ENCODE peak calls at places on chromosomes 11 and 22, in six cellular contexts. One of them, this sample, is unnamed.

GRCh38 chr11:66883021-66883968 is 26.4 kb downstream of the LRFN4 start:
- DNase-seq in fibroblast of the aortic adventitia: peak; percentile 62
- DNase-seq in cardiac muscle cell: peak; percentile 49
- DNase-seq in HCT116: peak; percentile 68
- DNase-seq in pancreas: peak; percentile 47
- DNase-seq in choroid plexus epithelial cell: peak; percentile 71
- DNase-seq in this sample: peak; percentile 34

GRCh38 chr22:22060200-22061084 is 77.9 kb upstream of the TOP3B start:
- DNase-seq in fibroblast of the aortic adventitia: peak; percentile 44
- DNase-seq in cardiac muscle cell: peak; percentile 53
- DNase-seq in HCT116: peak; percentile 22
- DNase-seq in pancreas: no peak
- DNase-seq in choroid plexus epithelial cell: peak; percentile 53
- DNase-seq in this sample: no peak

GRCh38 chr22:49767355-49768062 is 60.2 kb downstream of the BRD1 start:
- DNase-seq in fibroblast of the aortic adventitia: peak; percentile 63
- DNase-seq in cardiac muscle cell: peak; percentile 63
- DNase-seq in HCT116: peak; percentile 42
- DNase-seq in pancreas: no peak
- DNase-seq in choroid plexus epithelial cell: peak; percentile 76
- DNase-seq in this sample: peak; percentile 4

GRCh38 chr11:117097567-117098268 is 510 bp downstream of the SIK3 start:
- DNase-seq in fibroblast of the aortic adventitia: no peak
- DNase-seq in cardiac muscle cell: no peak
- DNase-seq in HCT116: no peak
- DNase-seq in pancreas: peak; percentile 45
- DNase-seq in choroid plexus epithelial cell: peak; percentile 16
- DNase-seq in this sample: no peak

GRCh38 chr22:35301370-35301874 is 1.7 kb downstream of the TOM1 start:
- DNase-seq in fibroblast of the aortic adventitia: peak; percentile 94
- DNase-seq in cardiac muscle cell: peak; percentile 99
- DNase-seq in HCT116: no peak
- DNase-seq in pancreas: no peak
- DNase-seq in choroid plexus epithelial cell: peak; percentile 99
- DNase-seq in this sample: peak; percentile 100

GRCh38 chr11:9075441-9076000 is 15.9 kb downstream of the SCUBE2 start:
- DNase-seq in fibroblast of the aortic adventitia: no peak
- DNase-seq in cardiac muscle cell: peak; percentile 20
- DNase-seq in HCT116: no peak
- DNase-seq in pancreas: no peak
- DNase-seq in choroid plexus epithelial cell: no peak
- DNase-seq in this sample: no peak

GRCh38 chr22:50016308-50016987 is 3.9 kb upstream of the IL17REL start:
- DNase-seq in fibroblast of the aortic adventitia: no peak
- DNase-seq in cardiac muscle cell: no peak
- DNase-seq in HCT116: no peak
- DNase-seq in pancreas: no peak
- DNase-seq in choroid plexus epithelial cell: no peak
- DNase-seq in this sample: no peak

GRCh38 chr11:36775157-36775556 is 177.1 kb upstream of the RAG2 start:
- DNase-seq in fibroblast of the aortic adventitia: no peak
- DNase-seq in cardiac muscle cell: no peak
- DNase-seq in HCT116: no peak
- DNase-seq in pancreas: no peak
- DNase-seq in choroid plexus epithelial cell: no peak
- DNase-seq in this sample: no peak

GRCh38 chr22:45830531-45831245 is 146.3 kb downstream of the WNT7B start:
- DNase-seq in fibroblast of the aortic adventitia: peak; percentile 33
- DNase-seq in cardiac muscle cell: peak; percentile 11
- DNase-seq in HCT116: no peak
- DNase-seq in pancreas: no peak
- DNase-seq in choroid plexus epithelial cell: peak; percentile 71
- DNase-seq in this sample: no peak

GRCh38 chr11:94473177-94473799 is 20.4 kb downstream of the MRE11 start:
- DNase-seq in fibroblast of the aortic adventitia: peak; percentile 4
- DNase-seq in cardiac muscle cell: peak; percentile 33
- DNase-seq in HCT116: no peak
- DNase-seq in pancreas: no peak
- DNase-seq in choroid plexus epithelial cell: peak; percentile 43
- DNase-seq in this sample: no peak

GRCh38 chr11:119497717-119498116 is 74.7 kb upstream of the THY1 start:
- DNase-seq in fibroblast of the aortic adventitia: no peak
- DNase-seq in cardiac muscle cell: no peak
- DNase-seq in HCT116: no peak
- DNase-seq in pancreas: no peak
- DNase-seq in choroid plexus epithelial cell: no peak
- DNase-seq in this sample: no peak
- H3K4me3 ChIP-seq in fibroblast of the aortic adventitia: no peak overlapping the region
- H3K4me3 ChIP-seq in cardiac muscle cell: no peak overlapping the region
- H3K4me3 ChIP-seq in HCT116: no peak overlapping the region
- H3K4me3 ChIP-seq in pancreas: no peak overlapping the region
- H3K4me3 ChIP-seq in choroid plexus epithelial cell: no peak overlapping the region
- H3K4me3 ChIP-seq in this sample: no peak overlapping the region

GRCh38 chr11:126703661-126704060 is 296.9 kb downstream of the KIRREL3 start:
- DNase-seq in fibroblast of the aortic adventitia: no peak
- DNase-seq in cardiac muscle cell: no peak
- DNase-seq in HCT116: no peak
- DNase-seq in pancreas: no peak
- DNase-seq in choroid plexus epithelial cell: no peak
- DNase-seq in this sample: no peak
- TF ChIP-seq CTCF in fibroblast of the aortic adventitia: no peak
- TF ChIP-seq CTCF in cardiac muscle cell: no peak
- TF ChIP-seq CTCF in HCT116: no peak
- TF ChIP-seq CTCF in pancreas: no peak
- TF ChIP-seq CTCF in choroid plexus epithelial cell: no peak
- TF ChIP-seq CTCF in this sample: no peak

DNA sequence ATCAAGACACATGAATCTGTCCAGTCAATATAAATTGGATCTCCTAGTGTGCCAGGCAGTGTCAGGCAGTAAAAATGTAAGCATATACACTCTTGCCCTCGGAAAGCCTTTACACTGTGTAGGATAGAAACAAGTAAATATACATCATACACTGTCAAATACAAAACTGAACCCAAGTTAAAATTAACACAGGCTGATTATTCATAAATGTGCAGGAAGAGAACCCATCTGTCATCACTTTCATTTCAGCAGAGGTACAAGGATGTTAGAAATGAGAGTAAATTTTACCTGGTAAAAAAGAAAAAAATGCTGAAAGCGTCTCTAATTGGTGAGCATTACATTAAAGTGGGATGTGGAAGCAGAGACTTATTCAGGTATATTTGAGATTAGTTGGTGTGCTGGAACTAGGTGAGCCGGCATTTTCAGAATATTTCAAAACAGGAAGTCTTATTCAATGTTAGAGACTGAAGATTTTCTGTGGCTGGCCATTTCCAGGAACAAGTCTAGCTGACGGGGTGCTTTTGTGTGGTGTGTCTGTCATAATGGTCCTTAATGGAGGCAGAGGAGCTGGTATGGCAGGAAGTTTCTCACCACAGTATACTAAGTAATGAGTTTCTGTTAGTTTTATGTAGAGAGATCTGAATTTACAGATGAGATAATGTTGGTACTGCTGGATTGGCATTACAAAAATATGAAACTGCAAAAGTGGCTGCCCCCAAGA is 192.6 kb downstream of the CASP12 start:
- DNase-seq in fibroblast of the aortic adventitia: no peak
- DNase-seq in cardiac muscle cell: peak; percentile 60
- DNase-seq in HCT116: no peak
- DNase-seq in pancreas: no peak
- DNase-seq in choroid plexus epithelial cell: peak; percentile 63
- DNase-seq in this sample: no peak
- H3K4me3 ChIP-seq in fibroblast of the aortic adventitia: no peak overlapping the region
- H3K4me3 ChIP-seq in cardiac muscle cell: no peak overlapping the region
- H3K4me3 ChIP-seq in HCT116: no peak overlapping the region
- H3K4me3 ChIP-seq in pancreas: no peak overlapping the region
- H3K4me3 ChIP-seq in choroid plexus epithelial cell: no peak overlapping the region
- H3K4me3 ChIP-seq in this sample: no peak overlapping the region

GRCh38 chr11:33742249-33742851 is 6.1 kb upstream of the CD59 start:
- DNase-seq in fibroblast of the aortic adventitia: peak; percentile 69
- DNase-seq in cardiac muscle cell: peak; percentile 60
- DNase-seq in HCT116: no peak
- DNase-seq in pancreas: no peak
- DNase-seq in choroid plexus epithelial cell: peak; percentile 66
- DNase-seq in this sample: no peak
- TF ChIP-seq CTCF in fibroblast of the aortic adventitia: peak; percentile 44
- TF ChIP-seq CTCF in cardiac muscle cell: peak; percentile 44
- TF ChIP-seq CTCF in HCT116: peak; percentile 56
- TF ChIP-seq CTCF in pancreas: no peak
- TF ChIP-seq CTCF in choroid plexus epithelial cell: peak; percentile 50
- TF ChIP-seq CTCF in this sample: peak; percentile 34

DNA sequence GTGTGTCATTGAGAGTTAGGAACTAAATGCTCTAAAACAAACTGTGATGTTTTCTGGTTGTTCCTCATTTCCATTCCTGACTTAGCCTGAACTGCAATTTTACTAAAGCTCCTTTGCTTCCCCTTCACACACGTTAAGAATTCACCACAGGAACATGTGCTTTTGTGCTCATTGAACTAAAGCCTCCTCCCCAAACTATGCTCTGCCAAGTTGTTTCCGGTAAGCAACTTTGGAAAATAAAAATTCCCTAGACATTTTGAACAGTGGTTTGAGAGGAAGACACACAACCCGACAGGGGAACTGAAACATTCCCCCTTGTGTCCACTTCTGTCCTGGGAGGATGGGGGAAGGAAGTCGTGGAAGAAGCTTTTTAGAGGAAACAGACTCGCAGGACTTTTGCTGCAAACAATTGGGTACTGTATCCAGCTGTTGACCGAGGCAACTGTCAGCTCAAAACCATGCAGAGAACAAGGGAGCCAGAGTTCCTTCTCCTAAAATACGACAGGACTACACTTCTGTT is 66.9 kb downstream of the GAB2 start:
- DNase-seq in fibroblast of the aortic adventitia: peak; percentile 75
- DNase-seq in cardiac muscle cell: peak; percentile 80
- DNase-seq in HCT116: no peak
- DNase-seq in pancreas: no peak
- DNase-seq in choroid plexus epithelial cell: peak; percentile 70
- DNase-seq in this sample: no peak
- H3K4me3 ChIP-seq in fibroblast of the aortic adventitia: peak overlapping the region; percentile 37
- H3K4me3 ChIP-seq in cardiac muscle cell: no peak overlapping the region
- H3K4me3 ChIP-seq in HCT116: no peak overlapping the region
- H3K4me3 ChIP-seq in pancreas: no peak overlapping the region
- H3K4me3 ChIP-seq in choroid plexus epithelial cell: peak overlapping the region; percentile 9
- H3K4me3 ChIP-seq in this sample: no peak overlapping the region

GRCh38 chr11:19326499-19326898 is 85.8 kb upstream of the E2F8 start:
- DNase-seq in fibroblast of the aortic adventitia: peak; percentile 61
- DNase-seq in cardiac muscle cell: peak; percentile 58
- DNase-seq in HCT116: no peak
- DNase-seq in pancreas: no peak
- DNase-seq in choroid plexus epithelial cell: peak; percentile 63
- DNase-seq in this sample: no peak
- TF ChIP-seq CTCF in fibroblast of the aortic adventitia: peak; percentile 49
- TF ChIP-seq CTCF in cardiac muscle cell: peak; percentile 45
- TF ChIP-seq CTCF in HCT116: no peak
- TF ChIP-seq CTCF in pancreas: no peak
- TF ChIP-seq CTCF in choroid plexus epithelial cell: peak; percentile 54
- TF ChIP-seq CTCF in this sample: peak; percentile 39

GRCh38 chr11:18106688-18107087 is 806 bp upstream of the SAAL1 start:
- DNase-seq in fibroblast of the aortic adventitia: no peak
- DNase-seq in cardiac muscle cell: no peak
- DNase-seq in HCT116: no peak
- DNase-seq in pancreas: no peak
- DNase-seq in choroid plexus epithelial cell: no peak
- DNase-seq in this sample: no peak
- H3K4me3 ChIP-seq in fibroblast of the aortic adventitia: no peak overlapping the region
- H3K4me3 ChIP-seq in cardiac muscle cell: no peak overlapping the region
- H3K4me3 ChIP-seq in HCT116: no peak overlapping the region
- H3K4me3 ChIP-seq in pancreas: no peak overlapping the region
- H3K4me3 ChIP-seq in choroid plexus epithelial cell: no peak overlapping the region
- H3K4me3 ChIP-seq in this sample: no peak overlapping the region

GRCh38 chr11:35390737-35391682 is 28.3 kb downstream of the SLC1A2 start:
- DNase-seq in fibroblast of the aortic adventitia: peak; percentile 72
- DNase-seq in cardiac muscle cell: peak; percentile 79
- DNase-seq in HCT116: no peak
- DNase-seq in pancreas: peak; percentile 36
- DNase-seq in choroid plexus epithelial cell: peak; percentile 83
- DNase-seq in this sample: no peak

GRCh38 chr11:35388054-35388453 is 31.3 kb downstream of the SLC1A2 start:
- DNase-seq in fibroblast of the aortic adventitia: no peak
- DNase-seq in cardiac muscle cell: no peak
- DNase-seq in HCT116: no peak
- DNase-seq in pancreas: no peak
- DNase-seq in choroid plexus epithelial cell: no peak
- DNase-seq in this sample: no peak

GRCh38 chr11:35389112-35389511 is 30.2 kb downstream of the SLC1A2 start:
- DNase-seq in fibroblast of the aortic adventitia: no peak
- DNase-seq in cardiac muscle cell: no peak
- DNase-seq in HCT116: no peak
- DNase-seq in pancreas: peak; percentile 62
- DNase-seq in choroid plexus epithelial cell: no peak
- DNase-seq in this sample: no peak

GRCh38 chr11:35391922-35392813 is 27.2 kb downstream of the SLC1A2 start:
- DNase-seq in fibroblast of the aortic adventitia: peak; percentile 84
- DNase-seq in cardiac muscle cell: peak; percentile 86
- DNase-seq in HCT116: peak; percentile 49
- DNase-seq in pancreas: peak; percentile 76
- DNase-seq in choroid plexus epithelial cell: peak; percentile 93
- DNase-seq in this sample: peak; percentile 45

GRCh38 chr11:35389897-35390462 is 29.4 kb downstream of the SLC1A2 start:
- DNase-seq in fibroblast of the aortic adventitia: no peak
- DNase-seq in cardiac muscle cell: no peak
- DNase-seq in HCT116: no peak
- DNase-seq in pancreas: no peak
- DNase-seq in choroid plexus epithelial cell: no peak
- DNase-seq in this sample: no peak
- TF ChIP-seq CTCF in fibroblast of the aortic adventitia: no peak
- TF ChIP-seq CTCF in cardiac muscle cell: no peak
- TF ChIP-seq CTCF in HCT116: no peak
- TF ChIP-seq CTCF in pancreas: no peak
- TF ChIP-seq CTCF in choroid plexus epithelial cell: no peak
- TF ChIP-seq CTCF in this sample: no peak

DNA sequence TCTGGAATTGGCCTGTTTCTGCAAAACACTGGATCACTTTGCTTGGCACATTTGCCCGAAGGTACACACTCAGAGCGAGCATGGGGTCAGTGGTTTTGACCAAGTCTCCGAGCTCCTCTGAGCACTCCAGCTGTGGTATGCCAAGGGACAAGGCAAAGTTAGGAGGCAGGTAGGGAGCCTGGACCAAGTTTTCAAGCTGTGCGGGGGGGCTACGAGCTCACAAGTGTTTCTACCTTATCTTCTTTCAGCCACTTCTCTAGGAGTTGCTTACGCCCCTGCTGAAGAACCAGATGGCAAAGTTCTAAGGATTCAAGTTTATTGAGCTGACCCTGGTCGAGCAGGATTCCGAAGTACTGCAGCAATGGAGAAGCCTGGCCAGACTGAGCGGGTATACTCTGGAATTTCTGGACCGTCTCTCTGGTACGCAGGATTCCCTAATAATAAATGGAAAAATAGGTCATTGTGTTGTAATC is 54.7 kb upstream of the SLC25A1 start:
- DNase-seq in fibroblast of the aortic adventitia: no peak
- DNase-seq in cardiac muscle cell: no peak
- DNase-seq in HCT116: no peak
- DNase-seq in pancreas: no peak
- DNase-seq in choroid plexus epithelial cell: no peak
- DNase-seq in this sample: no peak
- H3K4me3 ChIP-seq in fibroblast of the aortic adventitia: no peak overlapping the region
- H3K4me3 ChIP-seq in cardiac muscle cell: no peak overlapping the region
- H3K4me3 ChIP-seq in HCT116: no peak overlapping the region
- H3K4me3 ChIP-seq in pancreas: no peak overlapping the region
- H3K4me3 ChIP-seq in choroid plexus epithelial cell: no peak overlapping the region
- H3K4me3 ChIP-seq in this sample: no peak overlapping the region

This sample was measured in AG09309.